ENCODE peak calls at places on chromosomes 3 and 15, in nine cellular contexts. S is astrocyte of the hippocampus, O is SJSA1, H is progenitor cell of endocrine pancreas, E is NCI-H2171 treated with DMSO at 0.1 percent for 48 hours, G is NCI-H2081, K is NCI-H1417, W is T-helper 1 cell, L is T follicular helper cell. N is an unnamed sample.

GRCh38 chr3:19065027-19065426 is 83.3 kb upstream of the KCNH8 start:
- DNase-seq in S (peak), O (no peak), H (no peak), E (peak), G (no peak), K (peak), W (no peak), L (no peak), N (no peak)

GRCh38 chr3:63967675-63968611 is 55.4 kb downstream of the PSMD6 start:
- DNase-seq in S (peak), O (no peak), H (no peak), E (no peak), G (no peak), K (peak), W (no peak), L (peak), N (peak)

GRCh38 chr3:98657429-98657828 is 64.0 kb upstream of the CPOX start:
- DNase-seq in S (peak), O (no peak), H (peak), E (peak), G (peak), K (peak), W (peak), L (peak), N (peak)

GRCh38 chr15:75842722-75843617 is at the start of gene UBE2Q2:
- DNase-seq in S (peak), O (peak), H (peak), E (peak), G (peak), K (peak), W (peak), L (peak), N (peak)

GRCh38 chr3:43737001-43737440 is 46.3 kb downstream of the ABHD5 start:
- DNase-seq in S (no peak), O (no peak), H (no peak), E (no peak), G (no peak), K (no peak), W (no peak), L (no peak), N (no peak)

GRCh38 chr3:160225181-160226025 is at the start of gene C3orf80:
- DNase-seq in S (peak), O (peak), H (peak), E (peak), G (peak), K (peak), W (no peak), L (peak), N (peak)

GRCh38 chr3:24374801-24375200 is 119.8 kb downstream of the THRB start:
- DNase-seq in S (no peak), O (no peak), H (no peak), E (no peak), G (no peak), K (no peak), W (no peak), L (no peak), N (no peak)

GRCh38 chr3:47347217-47347801 is 33.5 kb upstream of the PTPN23 start:
- DNase-seq in S (peak), O (no peak), H (no peak), E (no peak), G (no peak), K (no peak), W (no peak), L (no peak), N (peak)

GRCh38 chr3:108345492-108346205 is 49.3 kb downstream of the HHLA2 start:
- DNase-seq in S (no peak), O (no peak), H (no peak), E (peak), G (no peak), K (no peak), W (no peak), L (no peak), N (no peak)

GRCh38 chr3:98012974-98013373 is 22.1 kb downstream of the GABRR3 start:
- DNase-seq in S (peak), O (no peak), H (no peak), E (no peak), G (no peak), K (no peak), W (no peak), L (no peak), N (peak)

GRCh38 chr3:193545304-193545703 is 9.4 kb downstream of the ATP13A4 start:
- DNase-seq in S (peak), O (no peak), H (no peak), E (no peak), G (no peak), K (no peak), W (no peak), L (no peak), N (no peak)

GRCh38 chr3:46947981-46948791 is 28.4 kb downstream of the CCDC12 start:
- DNase-seq in S (peak), O (no peak), H (no peak), E (peak), G (no peak), K (no peak), W (peak), L (peak), N (peak)

GRCh38 chr3:146124141-146124801 is 36.7 kb downstream of the PLOD2 start:
- DNase-seq in S (no peak), O (no peak), H (no peak), E (peak), G (no peak), K (no peak), W (no peak), L (no peak), N (no peak)

GRCh38 chr15:50790778-50791536 is 25.5 kb upstream of the SPPL2A start:
- DNase-seq in S (no peak), O (no peak), H (no peak), E (no peak), G (no peak), K (no peak), W (no peak), L (no peak), N (no peak)

GRCh38 chr15:70605606-70606410 is 157.6 kb downstream of the UACA start:
- DNase-seq in S (peak), O (no peak), H (no peak), E (no peak), G (peak), K (no peak), W (no peak), L (no peak), N (no peak)

GRCh38 chr15:60526127-60526616 is 47.2 kb upstream of the ICE2 start:
- DNase-seq in S (no peak), O (no peak), H (no peak), E (peak), G (no peak), K (peak), W (no peak), L (no peak), N (peak)

GRCh38 chr15:52682776-52683175 is 3.6 kb upstream of the ATOSA start:
- DNase-seq in S (no peak), O (no peak), H (no peak), E (no peak), G (no peak), K (no peak), W (no peak), L (no peak), N (peak)

GRCh38 chr15:92385096-92385495 is 8.6 kb upstream of the ST8SIA2 start:
- DNase-seq in S (peak), O (no peak), H (no peak), E (no peak), G (no peak), K (no peak), W (no peak), L (no peak), N (peak)

GRCh38 chr3:178152010-178152409 is 384.2 kb upstream of the KCNMB2 start:
- DNase-seq in S (no peak), O (no peak), H (no peak), E (no peak), G (peak), K (no peak), W (no peak), L (no peak), N (no peak)

GRCh38 chr3:47515864-47516319 is 2.4 kb upstream of the ELP6 start:
- DNase-seq in S (no peak), O (no peak), H (no peak), E (no peak), G (no peak), K (peak), W (no peak), L (no peak), N (no peak)

GRCh38 chr3:110521019-110521418 is 550.6 kb upstream of the NECTIN3 start:
- DNase-seq in S (peak), O (peak), H (no peak), E (no peak), G (no peak), K (no peak), W (no peak), L (no peak), N (peak)

GRCh38 chr3:8554725-8555621 is 53.4 kb downstream of the LMCD1 start:
- DNase-seq in S (peak), O (peak), H (no peak), E (peak), G (no peak), K (no peak), W (no peak), L (no peak), N (no peak)

GRCh38 chr3:98563661-98564281 is 29.6 kb downstream of the CPOX start:
- DNase-seq in S (peak), O (no peak), H (no peak), E (no peak), G (no peak), K (no peak), W (no peak), L (no peak), N (peak)

GRCh38 chr3:162984752-162985151 is 1488.1 kb downstream of the OTOL1 start:
- DNase-seq in S (no peak), O (no peak), H (no peak), E (no peak), G (no peak), K (no peak), W (no peak), L (no peak), N (no peak)

GRCh38 chr15:101046826-101047225 is 127.7 kb downstream of the LRRK1 start:
- DNase-seq in S (no peak), O (no peak), H (peak), E (no peak), G (no peak), K (no peak), W (no peak), L (no peak), N (no peak)

GRCh38 chr3:41207355-41207754 is 8.1 kb downstream of the CTNNB1 start:
- DNase-seq in S (no peak), O (no peak), H (no peak), E (no peak), G (no peak), K (no peak), W (no peak), L (no peak), N (no peak)

GRCh38 chr3:167032267-167032876 is 347.7 kb downstream of the ZBBX start:
- DNase-seq in S (peak), O (no peak), H (no peak), E (peak), G (peak), K (peak), W (no peak), L (no peak), N (peak)

GRCh38 chr3:141000027-141000663 is 51.0 kb upstream of the SPSB4 start:
- DNase-seq in S (peak), O (no peak), H (peak), E (peak), G (peak), K (peak), W (no peak), L (peak), N (peak)

GRCh38 chr15:89244512-89244869 is 712 bp downstream of the FANCI start:
- DNase-seq in S (no peak), O (no peak), H (no peak), E (no peak), G (no peak), K (no peak), W (no peak), L (no peak), N (no peak)

GRCh38 chr3:13275376-13276005 is 144.6 kb downstream of the NUP210 start:
- DNase-seq in S (no peak), O (no peak), H (no peak), E (no peak), G (no peak), K (no peak), W (no peak), L (no peak), N (no peak)

GRCh38 chr3:161559177-161559998 is 62.8 kb downstream of the OTOL1 start:
- DNase-seq in S (peak), O (no peak), H (no peak), E (peak), G (peak), K (peak), W (no peak), L (no peak), N (peak)

GRCh38 chr3:13839253-13839652 is 40.6 kb downstream of the WNT7A start:
- DNase-seq in S (no peak), O (no peak), H (no peak), E (no peak), G (no peak), K (no peak), W (no peak), L (no peak), N (no peak)